ENCODE peak calls at places on chromosomes 13 and 19, in four cellular contexts. R is adrenal gland, E is K562, H is ovary. O is an unnamed sample.

GRCh38 chr19:33998739-33999345 is 173.5 kb upstream of the LSM14A start:
- DNase-seq in R (no peak), E (no peak), H (no peak), O (no peak)

GRCh38 chr13:97855570-97855970 is 97.9 kb upstream of the IPO5 start:
- DNase-seq in E (peak; percentile 58), H (peak; percentile 40), R (peak; percentile 74), O (no peak)

GRCh38 chr13:42992585-42993122 is 613 bp upstream of the EPSTI1 start:
- DNase-seq in H (no peak), R (no peak), E (no peak), O (no peak)

GRCh38 chr19:42420055-42420544 is 7.1 kb downstream of the LIPE start:
- DNase-seq in E (peak; percentile 89), R (peak; percentile 71), H (no peak), O (no peak)

GRCh38 chr19:2962018-2962670 is 15.2 kb upstream of the TLE6 start:
- DNase-seq in R (peak; percentile 77), E (peak; percentile 67), H (peak; percentile 69), O (no peak)

GRCh38 chr19:45100202-45100600 is 7.2 kb downstream of the PPP1R37 start:
- DNase-seq in E (no peak), R (no peak), H (no peak), O (no peak)

GRCh38 chr19:18590273-18591272 is 2.0 kb downstream of the REX1BD start:
- DNase-seq in H (no peak), E (peak; percentile 74), R (peak; percentile 93), O (no peak)

GRCh38 chr13:22940090-22940710 is 240.6 kb upstream of the SGCG start:
- DNase-seq in H (no peak), E (no peak), R (no peak), O (no peak)

GRCh38 chr13:30159446-30159839 is 147.9 kb downstream of the KATNAL1 start:
- DNase-seq in R (no peak), E (no peak), H (no peak), O (no peak)

GRCh38 chr13:110373617-110374016 is 66.5 kb downstream of the COL4A2 start:
- DNase-seq in H (no peak), E (no peak), R (no peak), O (no peak)

GRCh38 chr19:2827840-2828489 is 8.3 kb downstream of the ZNF554 start:
- DNase-seq in E (no peak), R (no peak), H (no peak), O (no peak)

GRCh38 chr19:10327793-10328192 is 5.5 kb downstream of the RAVER1 start:
- DNase-seq in H (no peak), R (no peak), E (no peak), O (peak; percentile 75)

GRCh38 chr13:39688699-39689405 is 33.4 kb downstream of the COG6 start:
- DNase-seq in R (no peak), E (no peak), H (no peak), O (no peak)

GRCh38 chr19:53942001-53942786 is 20.5 kb upstream of the CACNG8 start:
- DNase-seq in R (no peak), H (no peak), E (peak; percentile 83), O (no peak)

GRCh38 chr19:19627716-19628498 is at the start of gene LPAR2:
- DNase-seq in E (no peak), H (peak; percentile 51), R (no peak), O (no peak)

GRCh38 chr19:7924241-7924640 is 1.7 kb downstream of the CTXN1 start:
- DNase-seq in E (no peak), H (no peak), R (peak; percentile 56), O (no peak)

GRCh38 chr13:51004918-51005460 is 95.4 kb downstream of the RNASEH2B start:
- DNase-seq in H (no peak), R (no peak), E (no peak), O (no peak)

GRCh38 chr13:45413826-45414312 is 4.3 kb downstream of the SLC25A30 start:
- DNase-seq in E (no peak), R (no peak), H (no peak), O (no peak)

GRCh38 chr13:33126909-33127607 is 110.8 kb downstream of the KL start:
- DNase-seq in E (no peak), H (no peak), R (peak; percentile 64), O (no peak)

GRCh38 chr19:46383846-46384245 is 29.5 kb downstream of the CCDC8 start:
- DNase-seq in H (peak; percentile 13), E (no peak), R (peak; percentile 51), O (peak; percentile 6)

GRCh38 chr13:28499579-28499978 is 4.7 kb upstream of the FLT1 start:
- DNase-seq in E (no peak), H (no peak), R (no peak), O (no peak)

GRCh38 chr13:30422056-30422914 is at the start of gene UBE2L5:
- DNase-seq in R (peak; percentile 84), H (peak; percentile 80), E (peak; percentile 65), O (peak; percentile 87)

GRCh38 chr13:97194473-97194872 is 27.7 kb upstream of the MBNL2 start:
- DNase-seq in E (no peak), H (no peak), R (no peak), O (no peak)

GRCh38 chr13:32178763-32179162 is 136.4 kb downstream of the ZAR1L start:
- DNase-seq in H (no peak), R (no peak), E (no peak), O (no peak)

GRCh38 chr13:78598382-78598781 is 5.0 kb downstream of the POU4F1 start:
- DNase-seq in E (no peak), R (no peak), H (no peak), O (no peak)
- H3K4me1 ChIP-seq in E (peaks cover 12% of the 10 kb centered on the region), R (peaks cover 4% of the 10 kb centered on the region), H (peaks cover 12% of the 10 kb centered on the region), O (peaks cover 27% of the 10 kb centered on the region)

GRCh38 chr13:20703785-20704458 is 423 bp downstream of the IL17D start:
- DNase-seq in H (peak; percentile 74), R (peak; percentile 77), E (peak; percentile 91), O (peak; percentile 75)
- TF ChIP-seq POLR2A in H (no peak), R (peak; percentile 77), E (no peak), O (peak; percentile 15)

GRCh38 chr13:91533354-91533753 is 134.9 kb downstream of the GPC5 start:
- DNase-seq in H (no peak), R (no peak), E (no peak), O (no peak)
- H3K4me1 ChIP-seq in H (no peaks in the 10 kb centered on the region), R (no peaks in the 10 kb centered on the region), E (no peaks in the 10 kb centered on the region), O (no peaks in the 10 kb centered on the region)

GRCh38 chr19:4144666-4145261 is 8.7 kb upstream of the CREB3L3 start:
- DNase-seq in H (no peak), R (peak; percentile 79), E (peak; percentile 45), O (peak; percentile 74)
- TF ChIP-seq POLR2A in H (no peak), R (peak; percentile 24), E (no peak), O (no peak)